ENCODE peak calls at places on chromosomes 3 and 15, in four cellular contexts. One of them, this sample, is unnamed.
A peak's percentile ranks its signal among the peaks of the same experiment; 100 is the strongest.

GRCh38 chr3:63609834-63610233 is 42.6 kb upstream of the SNTN start:
- DNase-seq in K562: no peak
- DNase-seq in HCT116: no peak
- DNase-seq in IMR-90: no peak
- DNase-seq in this sample: no peak

GRCh38 chr3:44409640-44410410 is 67.6 kb downstream of the ZNF445 start:
- DNase-seq in K562: no peak
- DNase-seq in HCT116: no peak
- DNase-seq in IMR-90: no peak
- DNase-seq in this sample: no peak

GRCh38 chr3:8653800-8654408 is 9.3 kb upstream of the SSUH2 start:
- DNase-seq in K562: no peak
- DNase-seq in HCT116: no peak
- DNase-seq in IMR-90: no peak
- DNase-seq in this sample: no peak

GRCh38 chr3:117480493-117480892 is 770.9 kb downstream of the TUSC7 start:
- DNase-seq in K562: no peak
- DNase-seq in HCT116: no peak
- DNase-seq in IMR-90: no peak
- DNase-seq in this sample: no peak

GRCh38 chr3:42735609-42736008 is 33.0 kb upstream of the HHATL start:
- DNase-seq in K562: no peak
- DNase-seq in HCT116: no peak
- DNase-seq in IMR-90: no peak
- DNase-seq in this sample: no peak

GRCh38 chr3:174495231-174495755 is 363.8 kb upstream of the NAALADL2 start:
- DNase-seq in K562: no peak
- DNase-seq in HCT116: no peak
- DNase-seq in IMR-90: peak; percentile 8
- DNase-seq in this sample: no peak

GRCh38 chr15:41858756-41859155 is 20.1 kb downstream of the PLA2G4B start:
- DNase-seq in K562: no peak
- DNase-seq in HCT116: no peak
- DNase-seq in IMR-90: no peak
- DNase-seq in this sample: no peak

GRCh38 chr3:180116658-180117057 is 79.9 kb upstream of the PEX5L start:
- DNase-seq in K562: no peak
- DNase-seq in HCT116: no peak
- DNase-seq in IMR-90: no peak
- DNase-seq in this sample: no peak

GRCh38 chr3:135304378-135304777 is 509.3 kb downstream of the EPHB1 start:
- DNase-seq in K562: no peak
- DNase-seq in HCT116: no peak
- DNase-seq in IMR-90: no peak
- DNase-seq in this sample: no peak

GRCh38 chr15:77535845-77536244 is 96.9 kb downstream of the LINGO1 start:
- DNase-seq in K562: peak; percentile 53
- DNase-seq in HCT116: peak; percentile 15
- DNase-seq in IMR-90: no peak
- DNase-seq in this sample: no peak

GRCh38 chr3:120678331-120678845 is 3.7 kb downstream of the HGD start:
- DNase-seq in K562: peak; percentile 7
- DNase-seq in HCT116: no peak
- DNase-seq in IMR-90: peak; percentile 65
- DNase-seq in this sample: peak; percentile 90

GRCh38 chr15:33994005-33994615 is 25.8 kb downstream of the CHRM5 start:
- DNase-seq in K562: no peak
- DNase-seq in HCT116: peak; percentile 22
- DNase-seq in IMR-90: peak; percentile 51
- DNase-seq in this sample: no peak

GRCh38 chr3:22982981-22983582 is 220.0 kb upstream of the UBE2E2 start:
- DNase-seq in K562: no peak
- DNase-seq in HCT116: no peak
- DNase-seq in IMR-90: no peak
- DNase-seq in this sample: no peak

GRCh38 chr3:189258261-189258660 is 86.5 kb downstream of the TPRG1 start:
- DNase-seq in K562: no peak
- DNase-seq in HCT116: no peak
- DNase-seq in IMR-90: no peak
- DNase-seq in this sample: no peak

GRCh38 chr15:89051875-89052274 is 36.4 kb upstream of the ABHD2 start:
- DNase-seq in K562: no peak
- DNase-seq in HCT116: no peak
- DNase-seq in IMR-90: peak; percentile 98
- DNase-seq in this sample: no peak

GRCh38 chr15:42069025-42069424 is 25.3 kb downstream of the PLA2G4D start:
- DNase-seq in K562: no peak
- DNase-seq in HCT116: no peak
- DNase-seq in IMR-90: no peak
- DNase-seq in this sample: no peak

GRCh38 chr15:86870846-86871245 is 791.2 kb downstream of the AGBL1 start:
- DNase-seq in K562: no peak
- DNase-seq in HCT116: no peak
- DNase-seq in IMR-90: no peak
- DNase-seq in this sample: no peak

GRCh38 chr3:64344721-64345207 is 119.5 kb upstream of the PRICKLE2 start:
- DNase-seq in K562: no peak
- DNase-seq in HCT116: no peak
- DNase-seq in IMR-90: peak; percentile 85
- DNase-seq in this sample: peak; percentile 13

GRCh38 chr3:174253221-174253620 is 605.9 kb upstream of the NAALADL2 start:
- DNase-seq in K562: no peak
- DNase-seq in HCT116: no peak
- DNase-seq in IMR-90: no peak
- DNase-seq in this sample: no peak

GRCh38 chr3:172288625-172289024 is 159.6 kb downstream of the GHSR start:
- DNase-seq in K562: no peak
- DNase-seq in HCT116: no peak
- DNase-seq in IMR-90: no peak
- DNase-seq in this sample: no peak

GRCh38 chr15:66039117-66039860 is 170.0 kb downstream of the RAB11A start:
- DNase-seq in K562: no peak
- DNase-seq in HCT116: no peak
- DNase-seq in IMR-90: no peak
- DNase-seq in this sample: no peak
- TF ChIP-seq RAD21 in K562: no peak
- TF ChIP-seq RAD21 in HCT116: no peak
- TF ChIP-seq RAD21 in IMR-90: no peak
- TF ChIP-seq RAD21 in this sample: no peak

GRCh38 chr3:71127052-71127451 is 456.5 kb downstream of the FOXP1 start:
- DNase-seq in K562: no peak
- DNase-seq in HCT116: no peak
- DNase-seq in IMR-90: no peak
- DNase-seq in this sample: no peak
- TF ChIP-seq CEBPB in K562: no peak
- TF ChIP-seq CEBPB in HCT116: no peak
- TF ChIP-seq CEBPB in IMR-90: no peak
- TF ChIP-seq CEBPB in this sample: no peak

GRCh38 chr15:67068724-67069400 is 3.5 kb downstream of the SMAD3 start:
- DNase-seq in K562: peak; percentile 48
- DNase-seq in HCT116: no peak
- DNase-seq in IMR-90: peak; percentile 63
- DNase-seq in this sample: no peak
- TF ChIP-seq RAD21 in K562: no peak
- TF ChIP-seq RAD21 in HCT116: no peak
- TF ChIP-seq RAD21 in IMR-90: no peak
- TF ChIP-seq RAD21 in this sample: no peak

GRCh38 chr15:64013179-64014043 is 32.9 kb downstream of the DAPK2 start:
- DNase-seq in K562: no peak
- DNase-seq in HCT116: no peak
- DNase-seq in IMR-90: no peak
- DNase-seq in this sample: no peak

GRCh38 chr15:64017082-64017588 is 29.1 kb downstream of the DAPK2 start:
- DNase-seq in K562: no peak
- DNase-seq in HCT116: peak; percentile 59
- DNase-seq in IMR-90: peak; percentile 49
- DNase-seq in this sample: peak; percentile 83

GRCh38 chr15:64016257-64016656 is 30.0 kb downstream of the DAPK2 start:
- DNase-seq in K562: no peak
- DNase-seq in HCT116: no peak
- DNase-seq in IMR-90: no peak
- DNase-seq in this sample: no peak

GRCh38 chr15:64017591-64018163 is 28.6 kb downstream of the DAPK2 start:
- DNase-seq in K562: no peak
- DNase-seq in HCT116: no peak
- DNase-seq in IMR-90: no peak
- DNase-seq in this sample: no peak

DNA sequence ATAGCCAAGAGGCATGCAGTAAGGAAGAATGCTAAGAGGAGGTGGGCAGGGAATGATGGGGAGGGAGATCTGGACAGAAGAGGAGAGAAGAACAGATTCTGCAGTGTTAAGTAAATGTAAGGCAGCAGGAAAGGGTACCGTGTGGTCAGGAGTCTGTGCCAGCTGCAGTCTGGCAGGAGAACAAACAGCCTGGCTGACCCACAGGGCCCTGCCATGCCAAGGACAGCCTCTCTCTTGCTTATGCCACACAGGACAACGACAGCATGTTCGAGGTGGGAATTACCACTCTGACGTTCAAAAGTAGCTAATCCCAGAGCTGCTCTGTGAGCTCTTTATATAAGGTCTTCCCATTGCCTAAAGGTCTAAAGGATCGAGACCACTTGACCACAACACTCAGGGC is 31.3 kb downstream of the DAPK2 start:
- DNase-seq in K562: no peak
- DNase-seq in HCT116: no peak
- DNase-seq in IMR-90: no peak
- DNase-seq in this sample: no peak
- TF ChIP-seq CEBPB in K562: no peak
- TF ChIP-seq CEBPB in HCT116: no peak
- TF ChIP-seq CEBPB in IMR-90: no peak
- TF ChIP-seq CEBPB in this sample: no peak

GRCh38 chr3:46406786-46407611 is at the start of the genes CCR5AS and CCRL2:
- DNase-seq in K562: peak; percentile 96
- DNase-seq in HCT116: no peak
- DNase-seq in IMR-90: peak; percentile 69
- DNase-seq in this sample: no peak
- TF ChIP-seq RAD21 in K562: no peak
- TF ChIP-seq RAD21 in HCT116: no peak
- TF ChIP-seq RAD21 in IMR-90: no peak
- TF ChIP-seq RAD21 in this sample: no peak

GRCh38 chr3:150073031-150073430 is 102.3 kb upstream of the PFN2 start:
- DNase-seq in K562: no peak
- DNase-seq in HCT116: no peak
- DNase-seq in IMR-90: peak; percentile 68
- DNase-seq in this sample: no peak
- TF ChIP-seq CEBPB in K562: no peak
- TF ChIP-seq CEBPB in HCT116: no peak
- TF ChIP-seq CEBPB in IMR-90: no peak
- TF ChIP-seq CEBPB in this sample: no peak

This sample was measured in A549.